ENCODE peak calls at places on chromosomes 7 and 10, in four cellular contexts. W is EL; B is stimulated activated effector memory CD8-positive, alpha-beta T cell treated with anti-CD3 and anti-CD28 coated beads, Interleukin-12 subunit alpha, Interleukin-12 subunit beta, amount 100 ng/mL, for 72 hours; Z is GM18507. D is an unnamed sample.

GRCh38 chr10:61733358-61733940 is 70.7 kb downstream of the CABCOCO1 start:
- DNase-seq in W (peak; percentile 61), B (no peak), Z (no peak), D (no peak)

GRCh38 chr10:127033116-127033515 is 127.9 kb downstream of the DOCK1 start:
- DNase-seq in B (no peak), W (no peak), Z (no peak), D (no peak)

GRCh38 chr10:102455893-102456471 is 4.6 kb upstream of the C10orf95 start:
- DNase-seq in W (peak; percentile 86), Z (no peak), B (no peak), D (no peak)

GRCh38 chr7:106452031-106452851 is 167.5 kb upstream of the NAMPT start:
- DNase-seq in Z (no peak), W (no peak), B (no peak), D (no peak)

GRCh38 chr7:96273716-96274115 is 48.2 kb downstream of the SLC25A13 start:
- DNase-seq in W (no peak), Z (no peak), B (no peak), D (no peak)

GRCh38 chr7:2460188-2460587 is 16.0 kb downstream of the GRIFIN start:
- DNase-seq in W (no peak), B (no peak), Z (no peak), D (no peak)

GRCh38 chr7:155796381-155797261 is 15.6 kb downstream of the SHH start:
- DNase-seq in Z (peak; percentile 69), B (peak; percentile 79), W (no peak), D (peak; percentile 92)

GRCh38 chr7:87494454-87494853 is 19.0 kb upstream of the ABCB4 start:
- DNase-seq in B (no peak), W (no peak), Z (no peak), D (no peak)

GRCh38 chr7:1059200-1060091 is 15.1 kb downstream of the GPR146 start:
- DNase-seq in W (peak; percentile 26), B (no peak), Z (peak; percentile 25), D (no peak)

GRCh38 chr7:40674316-40674715 is 539.5 kb downstream of the SUGCT start:
- DNase-seq in Z (no peak), B (no peak), W (no peak), D (no peak)

GRCh38 chr10:45008524-45009161 is 7.9 kb downstream of the ZNF22 start:
- DNase-seq in B (no peak), W (peak; percentile 85), Z (peak; percentile 9), D (no peak)

GRCh38 chr7:33903770-33904679 is 1.3 kb upstream of the BMPER start:
- DNase-seq in Z (no peak), W (peak; percentile 82), B (no peak), D (no peak)